ENCODE peak calls at places on chromosomes 1 and 21, in nine cellular contexts. F is transverse colon; K is kidney epithelial cell; X is heart left ventricle; L is GM23248; G is tibial artery; H is heart right ventricle; U is HepG2; B is CD4-positive, alpha-beta memory T cell. S is an unnamed sample. For H3K36me3, the result is how much of the 10 kb centered on the place peaks cover.

GRCh38 chr1:118958937-118959631 is 29.1 kb downstream of the TBX15 start:
- DNase-seq in H (no peak), L (no peak), K (no peak), G (no peak), B (no peak), U (peak), X (no peak), F (no peak), S (no peak)

GRCh38 chr1:203129501-203130231 is 2.1 kb downstream of the ADORA1 start:
- DNase-seq in B (no peak), L (peak), G (peak), F (peak), K (no peak), X (peak), U (no peak), H (peak), S (no peak)

GRCh38 chr1:205610036-205610435 is 21.8 kb downstream of the ELK4 start:
- DNase-seq in H (no peak), F (no peak), K (no peak), L (peak), B (no peak), U (no peak), G (no peak), X (no peak), S (no peak)

GRCh38 chr1:161725888-161726630 is 4.7 kb downstream of the FCRLB start:
- DNase-seq in F (peak), K (no peak), B (peak), L (peak), H (peak), X (peak), G (peak), U (peak), S (peak)

GRCh38 chr1:159775716-159776115 is 5.0 kb upstream of the DUSP23 start:
- DNase-seq in B (no peak), L (peak), K (no peak), H (no peak), U (no peak), F (no peak), X (no peak), G (no peak), S (no peak)

GRCh38 chr1:2548068-2548589 is 8.0 kb upstream of the TNFRSF14 start:
- DNase-seq in B (peak), U (peak), L (peak), H (peak), X (peak), K (no peak), F (peak), G (peak), S (peak)

GRCh38 chr1:166730299-166730888 is 108.9 kb upstream of the POGK start:
- DNase-seq in B (no peak), F (no peak), K (no peak), X (no peak), L (peak), U (no peak), G (no peak), H (no peak), S (peak)

GRCh38 chr21:38433516-38433915 is 64.8 kb downstream of the ERG start:
- DNase-seq in X (no peak), U (no peak), F (no peak), G (no peak), K (no peak), L (no peak), H (no peak), B (no peak), S (no peak)

GRCh38 chr1:167430849-167431242 is 87.5 kb downstream of the CD247 start:
- DNase-seq in B (no peak), X (no peak), L (no peak), U (no peak), G (no peak), H (no peak), F (no peak), K (no peak), S (peak)

GRCh38 chr1:24702511-24703293 is 42.5 kb upstream of the CLIC4 start:
- DNase-seq in H (peak), L (no peak), X (peak), G (no peak), F (no peak), B (no peak), K (no peak), U (peak), S (no peak)

GRCh38 chr21:17925900-17926299 is 106.7 kb upstream of the C21orf91 start:
- DNase-seq in K (no peak), L (peak), B (no peak), H (no peak), U (peak), G (no peak), F (no peak), X (no peak), S (no peak)

GRCh38 chr1:100145116-100145515 is 12.2 kb downstream of the TRMT13 start:
- DNase-seq in B (no peak), U (no peak), G (no peak), H (no peak), K (no peak), X (no peak), F (no peak), L (no peak), S (no peak)
- H3K36me3 ChIP-seq in B (half or more), U (under half), G (half or more), H (half or more), K (under half), X (half or more), F (half or more), L (half or more), S (under half)

GRCh38 chr21:33901421-33902288 is 13.9 kb downstream of the ATP5PO start:
- DNase-seq in H (no peak), L (peak), G (peak), U (peak), K (no peak), F (no peak), X (peak), B (no peak), S (no peak)
- H3K36me3 ChIP-seq in H (half or more), L (under half), G (under half), U (under half), K (under half), F (under half), X (half or more), B (under half), S (under half)

DNA sequence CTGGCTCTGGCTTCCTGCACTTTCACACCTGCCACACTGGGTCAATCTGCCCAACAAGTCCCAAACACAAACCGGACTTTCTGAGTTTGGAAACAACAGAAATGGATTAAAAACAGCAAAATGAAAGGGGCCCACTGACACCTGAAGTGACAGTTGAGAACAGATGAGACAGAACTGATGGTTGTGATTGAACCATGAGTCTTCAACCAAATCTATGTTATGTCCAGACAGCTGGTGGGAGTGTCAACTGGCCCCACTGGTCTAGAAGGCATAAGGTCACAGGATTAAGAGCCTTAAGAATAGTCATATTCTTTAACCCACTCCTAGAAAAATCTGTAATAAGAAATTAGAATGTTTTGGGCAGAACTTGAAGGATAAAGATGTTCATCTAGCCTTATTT is 13.0 kb upstream of the ATP13A2 start:
- DNase-seq in B (no peak), L (no peak), X (no peak), F (no peak), H (no peak), U (no peak), G (no peak), K (no peak), S (no peak)
- H3K36me3 ChIP-seq in B (half or more), L (under half), X (half or more), F (half or more), H (half or more), U (under half), G (half or more), K (under half), S (under half)

GRCh38 chr21:34861302-34861701 is 187.8 kb downstream of the RUNX1 start:
- DNase-seq in H (no peak), F (no peak), B (no peak), G (no peak), U (no peak), X (no peak), K (no peak), L (no peak), S (no peak)
- H3K36me3 ChIP-seq in H (half or more), F (under half), B (half or more), G (half or more), U (under half), X (under half), K (under half), L (half or more), S (under half)

DNA sequence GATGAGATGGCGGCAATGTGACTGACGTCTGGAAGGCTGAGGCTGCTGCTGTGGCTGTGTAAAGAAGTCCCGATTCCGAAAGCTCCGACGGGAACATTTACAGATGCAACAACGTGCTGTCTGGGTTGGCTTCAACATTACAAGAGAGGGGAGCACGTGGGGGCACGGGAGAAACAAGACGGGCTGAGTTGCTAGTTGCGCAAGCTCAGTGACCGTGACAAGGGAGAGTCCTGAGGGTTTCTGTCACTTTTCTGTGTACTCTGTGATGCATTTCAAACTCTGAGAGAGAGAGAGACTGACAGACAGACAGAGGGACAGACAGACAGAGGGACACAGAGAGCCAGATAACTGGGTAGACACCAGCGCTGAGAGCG is 25.6 kb upstream of the LRRC47 start:
- DNase-seq in X (no peak), G (peak), F (no peak), K (no peak), U (no peak), L (no peak), B (no peak), H (no peak), S (no peak)
- H3K36me3 ChIP-seq in X (half or more), G (half or more), F (under half), K (under half), U (under half), L (under half), B (under half), H (half or more), S (under half)

DNA sequence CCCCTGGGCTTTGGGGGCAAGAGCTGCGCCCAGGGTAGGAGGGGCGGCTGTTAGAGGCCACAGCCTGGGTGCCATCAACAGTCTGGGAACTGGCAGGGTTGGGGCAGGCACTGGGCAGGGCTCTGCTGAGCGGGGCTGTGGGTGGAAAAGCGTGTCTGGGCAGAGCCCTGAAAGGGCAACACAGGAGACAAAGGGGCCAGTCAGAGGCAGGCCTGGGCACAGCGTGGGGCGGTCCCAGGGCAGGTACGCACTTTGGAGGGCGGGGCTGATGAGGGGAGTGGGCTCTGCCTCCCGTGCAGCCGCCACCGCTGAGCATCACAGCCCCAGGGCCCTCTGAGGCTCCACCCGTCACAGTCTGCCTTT is 13.9 kb downstream of the CELSR2 start:
- DNase-seq in U (no peak), F (no peak), B (no peak), X (no peak), L (no peak), K (no peak), H (no peak), G (no peak), S (no peak)
- H3K36me3 ChIP-seq in U (under half), F (under half), B (under half), X (under half), L (under half), K (under half), H (under half), G (half or more), S (under half)

GRCh38 chr1:198901280-198901679 is 262.4 kb downstream of the PTPRC start:
- DNase-seq in U (no peak), F (no peak), H (no peak), B (no peak), G (no peak), K (no peak), L (no peak), X (no peak), S (no peak)

GRCh38 chr1:198906739-198907422 is 268.0 kb downstream of the PTPRC start:
- DNase-seq in H (no peak), L (no peak), F (no peak), X (no peak), B (no peak), K (no peak), U (no peak), G (no peak), S (no peak)

GRCh38 chr1:198904356-198904755 is 265.5 kb downstream of the PTPRC start:
- DNase-seq in H (no peak), K (no peak), U (no peak), G (no peak), L (peak), X (no peak), B (no peak), F (no peak), S (no peak)

GRCh38 chr1:198903203-198903602 is 264.4 kb downstream of the PTPRC start:
- DNase-seq in L (no peak), K (no peak), B (no peak), F (no peak), H (peak), U (no peak), G (no peak), X (no peak), S (no peak)

DNA sequence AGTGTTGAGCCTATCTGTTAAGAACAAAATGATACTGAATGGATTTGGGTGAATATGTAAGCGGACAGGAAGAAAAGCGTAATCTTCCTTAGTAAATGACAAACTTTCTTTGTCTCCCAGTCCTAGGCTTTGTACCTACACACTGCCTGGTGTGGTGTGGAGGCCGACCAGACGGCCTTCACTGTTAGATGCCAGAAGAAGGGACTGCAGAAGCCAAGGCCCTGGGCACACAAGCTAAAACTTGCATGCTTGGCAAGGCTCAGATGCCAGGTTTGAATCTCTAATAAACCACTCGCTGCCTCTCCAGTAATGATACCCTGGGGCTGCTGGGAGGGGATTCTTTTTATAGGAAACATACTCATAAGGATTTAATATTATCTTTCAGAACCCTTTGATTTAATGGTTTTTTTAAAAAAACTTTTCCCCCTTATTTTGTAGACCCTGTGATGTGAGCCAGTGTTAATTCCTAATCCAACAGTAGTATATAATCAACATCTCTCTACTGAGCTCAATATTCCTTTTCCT is 263.8 kb downstream of the PTPRC start:
- DNase-seq in F (no peak), X (peak), U (no peak), L (no peak), H (peak), B (no peak), G (no peak), K (no peak), S (no peak)
- H3K36me3 ChIP-seq in F (under half), X (under half), U (under half), L (under half), H (under half), B (under half), G (under half), K (under half), S (under half)

DNA sequence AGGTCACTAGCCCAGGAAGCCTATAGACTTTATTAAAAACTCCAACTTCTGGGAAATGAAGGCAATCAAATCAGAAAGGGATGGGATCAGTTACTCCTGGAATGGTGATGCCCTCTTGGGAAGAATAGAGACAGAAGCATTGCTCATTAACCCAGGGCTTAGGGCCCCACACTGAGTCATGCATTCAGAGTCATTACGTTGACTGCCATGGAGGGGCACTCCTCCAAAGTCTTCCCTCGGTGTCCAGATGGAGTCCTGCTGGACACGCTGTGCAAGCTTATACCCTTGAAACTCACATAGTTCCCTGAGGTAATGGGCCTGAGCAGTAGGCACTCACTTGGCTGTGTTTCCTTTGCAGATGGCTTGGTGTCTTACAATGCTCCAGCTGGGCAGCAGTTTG is 35.2 kb upstream of the HSD17B7 start:
- DNase-seq in K (no peak), G (no peak), L (peak), H (no peak), X (no peak), B (no peak), U (no peak), F (no peak), S (no peak)
- H3K36me3 ChIP-seq in K (under half), G (half or more), L (under half), H (half or more), X (half or more), B (under half), U (under half), F (under half), S (under half)

DNA sequence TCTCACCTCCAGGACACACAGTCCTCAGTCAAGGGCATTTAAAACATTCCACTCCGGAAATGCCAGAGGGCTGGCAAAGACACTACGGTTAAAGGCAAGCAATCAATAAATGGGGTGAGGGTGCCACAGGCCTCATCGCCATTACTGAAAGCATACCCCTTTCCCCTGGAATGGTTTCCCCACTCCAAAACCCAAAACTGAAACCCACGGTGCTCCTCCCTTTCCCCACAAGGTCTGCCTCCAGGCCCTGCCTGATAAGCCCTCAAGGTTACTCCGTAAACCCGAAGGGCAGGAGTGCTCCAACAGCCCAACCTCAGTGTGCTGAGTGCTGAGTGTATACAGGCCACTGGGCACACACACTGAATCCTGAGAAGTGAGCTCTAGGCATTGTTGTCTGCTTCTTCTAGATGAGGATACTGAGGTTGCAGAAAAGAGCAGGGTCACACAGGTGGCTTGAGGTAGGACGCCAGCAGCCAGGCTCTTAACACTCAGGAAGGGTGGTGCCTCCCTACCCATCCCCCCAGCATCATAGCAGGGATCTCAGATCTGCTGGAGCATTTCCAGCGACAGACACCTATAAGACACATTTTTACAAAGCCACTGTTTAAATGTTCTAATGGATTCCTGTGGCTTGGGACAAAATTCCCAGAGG is 29.0 kb downstream of the SSBP3 start:
- DNase-seq in K (no peak), U (no peak), H (no peak), B (no peak), L (peak), X (peak), F (no peak), G (no peak), S (no peak)
- H3K36me3 ChIP-seq in K (under half), U (under half), H (under half), B (under half), L (under half), X (under half), F (under half), G (under half), S (under half)

GRCh38 chr1:75745276-75745675 is 20.8 kb downstream of the ACADM start:
- DNase-seq in H (no peak), F (no peak), B (no peak), G (no peak), L (no peak), X (no peak), K (no peak), U (no peak), S (peak)
- H3K36me3 ChIP-seq in H (half or more), F (under half), B (under half), G (half or more), L (under half), X (half or more), K (under half), U (under half), S (under half)